ENCODE peak calls at places on chromosomes 3 and 15, in ten cellular contexts. P, L, U, F, R, A, M, Q, K and V are unnamed samples.

GRCh38 chr3:141877911-141878310 is 1.5 kb downstream of the ATP1B3 start:
- DNase-seq in P (no peak), L (peak), U (no peak), F (peak), R (no peak), A (no peak), M (no peak), Q (no peak), K (no peak), V (no peak)

GRCh38 chr3:119034256-119035013 is at the start of gene IGSF11:
- DNase-seq in P (peak), L (peak), U (no peak), F (peak), R (peak), A (peak), M (no peak), Q (no peak), K (peak), V (peak)

GRCh38 chr15:79617071-79617470 is 184.9 kb downstream of the MINAR1 start:
- DNase-seq in P (no peak), L (no peak), U (no peak), F (no peak), R (no peak), A (no peak), M (no peak), Q (no peak), K (no peak), V (no peak)

GRCh38 chr3:141083226-141083625 is 32.1 kb downstream of the SPSB4 start:
- DNase-seq in P (no peak), L (no peak), U (no peak), F (no peak), R (no peak), A (no peak), M (no peak), Q (no peak), K (no peak), V (no peak)

GRCh38 chr3:190562866-190563525 is 49.1 kb downstream of the IL1RAP start:
- DNase-seq in P (no peak), L (no peak), U (no peak), F (peak), R (no peak), A (no peak), M (no peak), Q (no peak), K (no peak), V (no peak)

GRCh38 chr15:80804970-80805495 is 25.9 kb downstream of the CEMIP start:
- DNase-seq in P (no peak), L (no peak), U (no peak), F (no peak), R (no peak), A (no peak), M (peak), Q (no peak), K (no peak), V (no peak)

GRCh38 chr3:14534379-14535191 is 5.6 kb downstream of the GRIP2 start:
- DNase-seq in P (no peak), L (no peak), U (no peak), F (no peak), R (no peak), A (no peak), M (no peak), Q (no peak), K (peak), V (no peak)

GRCh38 chr15:74317820-74318375 is 49.5 kb downstream of the CYP11A1 start:
- DNase-seq in P (no peak), L (peak), U (peak), F (peak), R (peak), A (no peak), M (no peak), Q (peak), K (peak), V (peak)

GRCh38 chr3:158458464-158458863 is 112.5 kb upstream of the MLF1 start:
- DNase-seq in P (no peak), L (no peak), U (no peak), F (no peak), R (no peak), A (no peak), M (peak), Q (no peak), K (no peak), V (no peak)

GRCh38 chr3:21954709-21955108 is 203.7 kb upstream of the ZNF385D start:
- DNase-seq in P (no peak), L (peak), U (peak), F (peak), R (peak), A (no peak), M (no peak), Q (peak), K (no peak), V (no peak)

GRCh38 chr3:8319935-8320634 is 181.5 kb upstream of the LMCD1 start:
- DNase-seq in P (no peak), L (peak), U (peak), F (peak), R (peak), A (no peak), M (no peak), Q (peak), K (no peak), V (peak)

GRCh38 chr15:45372032-45372995 is 6.0 kb downstream of the GATM start:
- DNase-seq in P (no peak), L (peak), U (no peak), F (no peak), R (no peak), A (peak), M (no peak), Q (no peak), K (no peak), V (peak)

GRCh38 chr15:71329509-71330260 is 214.4 kb downstream of the THSD4 start:
- DNase-seq in P (no peak), L (peak), U (no peak), F (peak), R (no peak), A (no peak), M (no peak), Q (no peak), K (no peak), V (no peak)

GRCh38 chr3:160050019-160050418 is 61.4 kb downstream of the IL12A start:
- DNase-seq in P (no peak), L (no peak), U (no peak), F (no peak), R (no peak), A (no peak), M (no peak), Q (no peak), K (no peak), V (no peak)

GRCh38 chr15:97745481-97746071 is 214.9 kb upstream of the ARRDC4 start:
- DNase-seq in P (no peak), L (peak), U (no peak), F (no peak), R (no peak), A (peak), M (peak), Q (no peak), K (no peak), V (peak)

GRCh38 chr3:134008630-134009156 is 21.0 kb downstream of the SLCO2A1 start:
- DNase-seq in P (no peak), L (peak), U (peak), F (peak), R (peak), A (no peak), M (no peak), Q (peak), K (no peak), V (no peak)

GRCh38 chr3:49812916-49813496 is 747 bp downstream of the UBA7 start:
- DNase-seq in P (no peak), L (peak), U (no peak), F (no peak), R (no peak), A (no peak), M (no peak), Q (no peak), K (no peak), V (no peak)

GRCh38 chr15:63997715-63998442 is 48.4 kb downstream of the DAPK2 start:
- DNase-seq in P (no peak), L (peak), U (no peak), F (no peak), R (no peak), A (no peak), M (no peak), Q (no peak), K (no peak), V (no peak)

GRCh38 chr3:133277813-133278212 is 122.0 kb upstream of the BFSP2 start:
- DNase-seq in P (no peak), L (peak), U (no peak), F (peak), R (no peak), A (no peak), M (no peak), Q (no peak), K (no peak), V (no peak)

GRCh38 chr3:37768107-37768809 is 93.4 kb upstream of the CTDSPL start:
- DNase-seq in P (no peak), L (no peak), U (no peak), F (peak), R (no peak), A (peak), M (no peak), Q (peak), K (no peak), V (no peak)

GRCh38 chr3:188051801-188052228 is 102.1 kb upstream of the LPP start:
- DNase-seq in P (no peak), L (no peak), U (no peak), F (no peak), R (no peak), A (no peak), M (no peak), Q (no peak), K (peak), V (peak)

GRCh38 chr3:50137567-50137966 is 17.6 kb upstream of the SEMA3F start:
- DNase-seq in P (no peak), L (no peak), U (no peak), F (no peak), R (no peak), A (no peak), M (no peak), Q (no peak), K (no peak), V (no peak)

GRCh38 chr3:94671078-94671477 is 608.2 kb downstream of the NSUN3 start:
- DNase-seq in P (no peak), L (no peak), U (no peak), F (no peak), R (no peak), A (no peak), M (no peak), Q (no peak), K (no peak), V (no peak)

GRCh38 chr3:42705039-42705767 is 2.6 kb upstream of the HHATL start:
- DNase-seq in P (no peak), L (no peak), U (no peak), F (no peak), R (no peak), A (no peak), M (no peak), Q (no peak), K (no peak), V (no peak)

GRCh38 chr15:24848050-24848449 is 106.7 kb upstream of the SNRPN start:
- DNase-seq in P (no peak), L (peak), U (no peak), F (peak), R (no peak), A (no peak), M (peak), Q (no peak), K (peak), V (peak)

GRCh38 chr3:30810617-30811016 is 83.8 kb downstream of the GADL1 start:
- DNase-seq in P (no peak), L (no peak), U (no peak), F (no peak), R (no peak), A (peak), M (no peak), Q (no peak), K (peak), V (no peak)

GRCh38 chr3:16950282-16950681 is 65.5 kb downstream of the PLCL2 start:
- DNase-seq in P (no peak), L (no peak), U (no peak), F (no peak), R (no peak), A (no peak), M (no peak), Q (no peak), K (no peak), V (no peak)

GRCh38 chr3:163166197-163166596 is 1669.6 kb downstream of the OTOL1 start:
- DNase-seq in P (no peak), L (no peak), U (no peak), F (no peak), R (no peak), A (no peak), M (no peak), Q (no peak), K (no peak), V (no peak)

GRCh38 chr15:93861413-93861812 is 369.9 kb upstream of the MCTP2 start:
- DNase-seq in P (no peak), L (peak), U (peak), F (no peak), R (no peak), A (no peak), M (no peak), Q (no peak), K (peak), V (no peak)

GRCh38 chr15:50879016-50879415 is 29.5 kb upstream of the AP4E1 start:
- DNase-seq in P (no peak), L (no peak), U (no peak), F (no peak), R (no peak), A (no peak), M (no peak), Q (no peak), K (no peak), V (no peak)

GRCh38 chr15:25070357-25070963 is 115.7 kb downstream of the SNRPN start:
- DNase-seq in P (no peak), L (no peak), U (no peak), F (no peak), R (no peak), A (no peak), M (no peak), Q (no peak), K (no peak), V (no peak)

GRCh38 chr15:69141286-69141701 is 19.1 kb upstream of the GLCE start:
- DNase-seq in P (no peak), L (peak), U (no peak), F (no peak), R (no peak), A (no peak), M (no peak), Q (no peak), K (no peak), V (peak)